ENCODE peak calls at places on chromosomes 7 and 10, in ten cellular contexts. D, Z, S, C, H, Y, T, A, N and X are unnamed samples.

GRCh38 chr7:87628780-87629569 is 777 bp downstream of the RUNDC3B start:
- DNase-seq in A (peak), Y (no peak), T (peak), N (peak), D (no peak), S (no peak), Z (no peak), H (no peak), C (no peak), X (no peak)

GRCh38 chr10:98363188-98363587 is 51.8 kb downstream of the PYROXD2 start:
- DNase-seq in Z (no peak), A (no peak), C (no peak), T (peak), N (no peak), D (no peak), S (no peak), Y (no peak), H (no peak), X (no peak)

GRCh38 chr7:108224387-108224786 is 94.2 kb upstream of the LAMB4 start:
- DNase-seq in H (no peak), D (no peak), Z (no peak), N (no peak), S (no peak), T (no peak), C (no peak), Y (no peak), A (no peak), X (no peak)

GRCh38 chr7:98802088-98802780 is 67.6 kb downstream of the TMEM130 start:
- DNase-seq in A (peak), Z (no peak), H (no peak), S (peak), D (no peak), Y (peak), N (peak), T (no peak), C (no peak), X (peak)

GRCh38 chr10:86366902-86367338 is 325 bp upstream of the GRID1 start:
- DNase-seq in Z (no peak), Y (no peak), T (no peak), H (no peak), A (no peak), D (no peak), S (no peak), C (no peak), N (no peak), X (no peak)

GRCh38 chr7:4200546-4201094 is 481.5 kb upstream of the FOXK1 start:
- DNase-seq in Z (no peak), N (no peak), S (no peak), T (no peak), D (no peak), Y (no peak), H (no peak), A (no peak), C (no peak), X (no peak)

GRCh38 chr10:48291190-48291589 is 15.3 kb upstream of the MAPK8 start:
- DNase-seq in Z (no peak), C (no peak), D (no peak), H (no peak), Y (no peak), N (no peak), S (no peak), T (no peak), A (no peak), X (no peak)

GRCh38 chr10:52814506-52814905 is 41.9 kb upstream of the MBL2 start:
- DNase-seq in Z (no peak), S (peak), A (no peak), D (no peak), Y (no peak), T (no peak), N (no peak), H (no peak), C (no peak), X (no peak)

GRCh38 chr10:5412277-5412941 is at the start of gene NET1:
- DNase-seq in D (peak), Y (peak), Z (peak), H (peak), S (peak), C (peak), N (peak), A (peak), T (peak), X (peak)

GRCh38 chr10:2882628-2883027 is 184.7 kb upstream of the PFKP start:
- DNase-seq in C (no peak), T (no peak), Y (no peak), S (no peak), H (no peak), N (no peak), D (no peak), Z (no peak), A (no peak), X (no peak)

GRCh38 chr7:76225379-76225778 is 23.7 kb downstream of the SRRM3 start:
- DNase-seq in A (peak), Z (no peak), H (no peak), C (no peak), Y (peak), S (peak), D (no peak), T (peak), N (no peak), X (no peak)

GRCh38 chr10:43109671-43110249 is 28.5 kb upstream of the CSGALNACT2 start:
- DNase-seq in T (peak), S (no peak), C (no peak), N (no peak), A (no peak), Z (no peak), D (no peak), Y (no peak), H (no peak), X (no peak)

GRCh38 chr7:116113310-116113709 is 82.7 kb upstream of the TFEC start:
- DNase-seq in A (no peak), S (no peak), D (no peak), H (no peak), Z (no peak), T (peak), N (no peak), Y (no peak), C (no peak), X (no peak)

GRCh38 chr7:130290745-130291144 is 2.2 kb upstream of the CPA4 start:
- DNase-seq in D (no peak), Z (no peak), C (no peak), Y (peak), S (no peak), T (peak), N (peak), A (peak), H (no peak), X (no peak)

GRCh38 chr10:6542999-6543430 is 37.1 kb downstream of the PRKCQ start:
- DNase-seq in T (no peak), H (no peak), Y (no peak), N (no peak), A (no peak), D (no peak), C (no peak), S (peak), Z (no peak), X (no peak)

GRCh38 chr10:25487266-25487665 is 312.5 kb downstream of the GPR158 start:
- DNase-seq in S (no peak), D (no peak), C (no peak), Z (no peak), T (no peak), Y (no peak), N (no peak), H (no peak), A (no peak), X (no peak)

GRCh38 chr7:5492249-5493020 is 68.8 kb upstream of the TNRC18 start:
- DNase-seq in Y (no peak), C (no peak), S (no peak), H (no peak), D (no peak), A (no peak), N (no peak), T (no peak), Z (peak), X (no peak)

GRCh38 chr10:127195041-127195506 is 1.3 kb downstream of the INSYN2A start:
- DNase-seq in T (peak), D (no peak), Z (no peak), A (no peak), S (no peak), H (no peak), C (no peak), N (no peak), Y (no peak), X (no peak)

GRCh38 chr10:112275512-112276245 is 7.5 kb upstream of the TECTB start:
- DNase-seq in S (no peak), C (no peak), Y (no peak), A (no peak), N (no peak), D (no peak), H (no peak), Z (no peak), T (no peak), X (no peak)

GRCh38 chr7:144035385-144035784 is 13.4 kb upstream of the OR2A5 start:
- DNase-seq in D (no peak), Z (no peak), T (peak), H (no peak), S (no peak), Y (no peak), N (no peak), A (no peak), C (no peak), X (no peak)

GRCh38 chr10:122530177-122530576 is 30.4 kb upstream of the DMBT1 start:
- DNase-seq in N (no peak), S (no peak), Y (no peak), T (no peak), Z (no peak), H (no peak), D (no peak), A (peak), C (no peak), X (no peak)

GRCh38 chr10:112535432-112536038 is 88.5 kb downstream of the VTI1A start:
- DNase-seq in S (no peak), A (no peak), N (no peak), H (no peak), D (no peak), Z (no peak), Y (peak), C (no peak), T (no peak), X (no peak)

GRCh38 chr7:101244385-101245146 is at the start of gene FIS1:
- DNase-seq in C (peak), T (peak), S (peak), H (peak), D (peak), Y (peak), N (peak), A (peak), Z (peak), X (peak)

DNA sequence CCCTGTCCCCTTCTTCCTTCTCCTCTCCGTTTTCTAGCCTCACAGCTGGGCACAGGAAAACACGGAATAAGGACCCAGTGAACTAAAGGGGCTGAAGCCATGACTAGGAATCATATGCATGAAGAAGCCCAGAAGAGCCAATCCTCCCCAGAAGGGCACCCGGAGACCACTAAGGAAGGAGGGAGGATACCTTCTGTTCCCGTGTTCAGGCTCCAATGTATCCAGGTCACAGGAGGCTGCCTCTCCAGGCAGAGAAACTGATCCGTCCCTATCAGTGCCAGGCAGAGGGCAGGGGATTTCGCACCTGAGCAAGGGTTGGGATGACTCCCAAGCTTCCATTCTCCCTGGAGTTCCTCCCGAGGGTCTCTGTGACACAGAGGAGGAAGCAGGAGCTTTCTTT is 246.6 kb downstream of the SNX10 start:
- DNase-seq in D (no peak), H (no peak), S (no peak), Z (no peak), A (no peak), T (no peak), Y (no peak), C (no peak), N (no peak), X (no peak)
- H3K4me3 ChIP-seq in D (no peak), H (no peak), S (no peak), Z (no peak), A (no peak), T (no peak), Y (no peak), C (no peak), N (no peak), X (no peak)

GRCh38 chr10:35025916-35026315 is 64.2 kb downstream of the CUL2 start:
- DNase-seq in N (no peak), D (peak), C (no peak), H (no peak), T (peak), S (no peak), Y (peak), Z (no peak), A (peak), X (no peak)

DNA sequence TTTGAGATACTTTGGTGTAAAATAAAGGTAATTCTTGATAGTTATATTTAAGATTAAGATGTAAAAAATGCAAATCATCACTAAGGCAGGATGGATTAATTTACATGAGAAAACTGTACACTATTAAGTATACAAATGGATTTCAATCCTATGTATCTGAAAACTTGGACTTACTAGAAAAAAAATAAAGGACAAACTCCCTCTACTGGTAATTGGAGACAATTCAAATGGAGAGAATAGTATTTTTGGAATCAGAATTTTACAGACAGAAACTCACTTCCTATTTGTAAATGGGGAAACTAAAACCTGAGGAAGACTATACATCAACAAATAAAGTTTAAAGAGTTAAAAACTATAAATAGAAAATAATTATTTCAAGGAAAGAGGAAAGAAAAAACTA is 62.6 kb downstream of the CUL2 start:
- DNase-seq in N (no peak), C (no peak), Z (no peak), S (no peak), D (no peak), T (peak), A (peak), H (no peak), Y (peak), X (no peak)
- TF ChIP-seq CTCF in N (no peak), C (peak), Z (peak), S (peak), D (peak), T (peak), A (peak), H (peak), Y (peak), X (peak)

DNA sequence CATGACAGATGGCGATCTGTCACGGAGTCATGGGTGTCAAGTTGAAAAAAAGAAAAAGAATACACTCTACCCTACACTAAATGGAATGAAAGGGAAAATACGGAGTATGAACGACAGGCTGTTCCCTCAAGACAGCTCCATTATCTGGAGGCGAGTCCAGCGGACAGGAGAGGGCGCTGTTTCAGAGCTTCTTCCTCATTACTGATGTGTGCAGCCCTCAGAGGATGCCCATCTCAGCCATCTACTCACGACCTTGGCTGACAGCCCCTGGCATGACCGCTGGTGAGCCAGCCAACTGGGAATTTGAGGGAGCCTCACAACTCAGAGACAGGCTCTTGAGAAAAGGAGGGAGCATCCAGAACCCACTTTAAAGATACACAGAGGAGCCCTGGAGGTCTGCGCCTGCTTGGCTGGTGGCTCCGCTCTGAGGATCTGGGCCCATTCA is 49.6 kb upstream of the SMNDC1 start:
- DNase-seq in T (peak), C (no peak), Y (peak), Z (peak), A (peak), H (peak), N (peak), S (peak), D (peak), X (no peak)
- H3K4me3 ChIP-seq in T (no peak), C (no peak), Y (no peak), Z (no peak), A (no peak), H (no peak), N (no peak), S (peak), D (no peak), X (no peak)

GRCh38 chr7:132933076-132933466 is 148.8 kb downstream of the CHCHD3 start:
- DNase-seq in D (peak), C (no peak), A (peak), Y (peak), S (no peak), T (peak), Z (no peak), H (no peak), N (no peak), X (no peak)

GRCh38 chr7:132935608-132936007 is 146.3 kb downstream of the CHCHD3 start:
- DNase-seq in Z (no peak), T (no peak), Y (no peak), C (no peak), D (no peak), H (no peak), A (no peak), S (no peak), N (no peak), X (no peak)

GRCh38 chr7:132932321-132933075 is 149.4 kb downstream of the CHCHD3 start:
- DNase-seq in T (no peak), D (no peak), Y (peak), C (no peak), S (no peak), N (no peak), Z (no peak), H (no peak), A (no peak), X (no peak)

GRCh38 chr7:132934017-132934416 is 147.9 kb downstream of the CHCHD3 start:
- DNase-seq in S (no peak), Y (no peak), C (no peak), T (no peak), Z (no peak), N (no peak), D (no peak), H (no peak), A (no peak), X (no peak)

GRCh38 chr7:132930881-132931280 is 151.0 kb downstream of the CHCHD3 start:
- DNase-seq in A (no peak), Y (peak), D (no peak), S (peak), Z (no peak), T (peak), H (no peak), C (no peak), N (no peak), X (no peak)
- TF ChIP-seq CTCF in A (peak), Y (peak), D (peak), S (peak), Z (peak), T (peak), H (peak), C (peak), N (no peak), X (peak)

GRCh38 chr10:30386801-30387588 is 37.9 kb upstream of the MTPAP start:
- DNase-seq in A (no peak), D (no peak), Y (no peak), H (no peak), N (no peak), Z (no peak), T (peak), S (no peak), C (no peak), X (no peak)
- H3K4me3 ChIP-seq in A (no peak), D (no peak), Y (no peak), H (no peak), N (no peak), Z (no peak), T (no peak), S (no peak), C (no peak), X (no peak)

GRCh38 chr10:93110472-93111146 is 36.9 kb downstream of the CYP26A1 start:
- DNase-seq in D (no peak), Z (no peak), H (no peak), A (no peak), Y (no peak), S (peak), C (no peak), T (no peak), N (no peak), X (no peak)

GRCh38 chr10:93113042-93113441 is 39.3 kb downstream of the CYP26A1 start:
- DNase-seq in T (no peak), N (no peak), C (no peak), Y (no peak), A (no peak), S (no peak), Z (no peak), D (no peak), H (no peak), X (no peak)

GRCh38 chr10:93121311-93121710 is 47.6 kb downstream of the CYP26A1 start:
- DNase-seq in N (no peak), C (no peak), T (no peak), H (no peak), Y (no peak), D (no peak), S (no peak), Z (no peak), A (no peak), X (no peak)

GRCh38 chr10:93115661-93116383 is 42.1 kb downstream of the CYP26A1 start:
- DNase-seq in Y (peak), H (peak), C (peak), T (peak), A (peak), Z (peak), S (peak), N (peak), D (no peak), X (peak)
- TF ChIP-seq CTCF in Y (peak), H (peak), C (peak), T (peak), A (peak), Z (peak), S (peak), N (no peak), D (peak), X (peak)

GRCh38 chr10:89393898-89394297 is 1.5 kb downstream of the IFIT1 start:
- DNase-seq in Y (no peak), D (no peak), Z (no peak), T (peak), S (no peak), C (no peak), A (no peak), N (no peak), H (no peak), X (no peak)
- H3K4me3 ChIP-seq in Y (no peak), D (no peak), Z (peak), T (no peak), S (no peak), C (peak), A (no peak), N (no peak), H (peak), X (no peak)

GRCh38 chr7:22549667-22550513 is 49.9 kb upstream of the STEAP1B start:
- DNase-seq in A (peak), T (peak), N (no peak), H (no peak), D (no peak), C (no peak), S (peak), Y (peak), Z (no peak), X (no peak)
- TF ChIP-seq CTCF in A (peak), T (peak), N (no peak), H (peak), D (peak), C (peak), S (peak), Y (peak), Z (no peak), X (peak)

GRCh38 chr7:139732471-139733167 is 45.2 kb downstream of the HIPK2 start:
- DNase-seq in C (no peak), Y (no peak), T (no peak), A (no peak), S (no peak), H (no peak), Z (no peak), N (no peak), D (no peak), X (no peak)
- H3K4me3 ChIP-seq in C (no peak), Y (no peak), T (no peak), A (no peak), S (no peak), H (no peak), Z (peak), N (no peak), D (no peak), X (no peak)

GRCh38 chr7:151806204-151806603 is 70.7 kb downstream of the PRKAG2 start:
- DNase-seq in D (no peak), N (no peak), S (no peak), C (no peak), T (peak), Y (no peak), A (no peak), H (no peak), Z (no peak), X (no peak)

GRCh38 chr7:151802469-151802846 is 74.5 kb downstream of the PRKAG2 start:
- DNase-seq in Y (no peak), D (no peak), A (no peak), Z (no peak), S (no peak), H (no peak), T (no peak), C (no peak), N (no peak), X (no peak)

GRCh38 chr7:151801782-151802468 is 75.0 kb downstream of the PRKAG2 start:
- DNase-seq in H (no peak), Z (no peak), C (no peak), S (no peak), Y (no peak), D (no peak), T (no peak), N (no peak), A (no peak), X (no peak)

GRCh38 chr7:151804756-151805503 is 72.0 kb downstream of the PRKAG2 start:
- DNase-seq in D (no peak), T (no peak), S (no peak), N (no peak), H (no peak), Z (no peak), C (no peak), A (no peak), Y (no peak), X (no peak)

GRCh38 chr7:151803841-151804240 is 73.1 kb downstream of the PRKAG2 start:
- DNase-seq in N (no peak), T (no peak), D (no peak), A (no peak), S (no peak), Z (no peak), C (no peak), Y (no peak), H (no peak), X (no peak)
- TF ChIP-seq CTCF in N (no peak), T (no peak), D (no peak), A (no peak), S (no peak), Z (no peak), C (no peak), Y (no peak), H (no peak), X (no peak)